ENCODE peak calls at places on chromosomes 13 and 19, in six cellular contexts. R is breast epithelium, J is neural progenitor cell, P is astrocyte, F is K562, S is SK-N-SH. W is an unnamed sample.

GRCh38 chr13:75647126-75647784 is 11.1 kb downstream of the LMO7 start:
- DNase-seq in F (no peak), R (no peak), J (no peak), P (peak), S (no peak), W (no peak)

GRCh38 chr13:75432045-75432444 is 49.9 kb downstream of the TBC1D4 start:
- DNase-seq in S (no peak), F (no peak), R (no peak), J (no peak), P (no peak), W (no peak)

GRCh38 chr13:45587897-45588296 is 27.6 kb downstream of the ERICH6B start:
- DNase-seq in R (no peak), F (no peak), S (no peak), J (no peak), P (no peak), W (no peak)

GRCh38 chr19:35938282-35939224 is 2.4 kb downstream of the LRFN3 start:
- DNase-seq in S (no peak), F (no peak), J (no peak), R (no peak), P (no peak), W (no peak)

GRCh38 chr13:71368301-71368700 is 498.7 kb downstream of the DACH1 start:
- DNase-seq in R (no peak), P (no peak), F (no peak), S (peak), J (no peak), W (no peak)

GRCh38 chr19:33290956-33291622 is 11.2 kb downstream of the CEBPA start:
- DNase-seq in J (no peak), S (no peak), R (no peak), F (no peak), P (no peak), W (no peak)

GRCh38 chr19:5936308-5936980 is 22.4 kb downstream of the CAPS start:
- DNase-seq in R (no peak), S (no peak), F (no peak), J (no peak), P (no peak), W (no peak)

GRCh38 chr13:31946091-31946770 is 85.3 kb upstream of the FRY start:
- DNase-seq in F (no peak), R (no peak), J (no peak), P (peak), S (no peak), W (no peak)

GRCh38 chr13:52085416-52085815 is 43.5 kb downstream of the NEK5 start:
- DNase-seq in F (no peak), P (peak), J (no peak), S (no peak), R (no peak), W (no peak)

GRCh38 chr19:17721821-17722220 is 2.5 kb downstream of the MAP1S start:
- DNase-seq in J (no peak), P (no peak), F (no peak), S (no peak), R (no peak), W (no peak)

GRCh38 chr13:110648848-110649421 is 33.6 kb downstream of the NAXD start:
- DNase-seq in S (no peak), R (no peak), F (no peak), J (peak), P (no peak), W (peak)

GRCh38 chr19:32227561-32228165 is 117.7 kb upstream of the ZNF507 start:
- DNase-seq in P (no peak), S (no peak), F (no peak), J (no peak), R (no peak), W (no peak)

GRCh38 chr19:52297601-52298358 is 811 bp downstream of the ZNF480 start:
- DNase-seq in S (peak), F (no peak), R (no peak), J (peak), P (no peak), W (peak)
- H3K4me3 ChIP-seq in S (peak), F (peak), R (peak), J (peak), P (peak), W (peak)

DNA sequence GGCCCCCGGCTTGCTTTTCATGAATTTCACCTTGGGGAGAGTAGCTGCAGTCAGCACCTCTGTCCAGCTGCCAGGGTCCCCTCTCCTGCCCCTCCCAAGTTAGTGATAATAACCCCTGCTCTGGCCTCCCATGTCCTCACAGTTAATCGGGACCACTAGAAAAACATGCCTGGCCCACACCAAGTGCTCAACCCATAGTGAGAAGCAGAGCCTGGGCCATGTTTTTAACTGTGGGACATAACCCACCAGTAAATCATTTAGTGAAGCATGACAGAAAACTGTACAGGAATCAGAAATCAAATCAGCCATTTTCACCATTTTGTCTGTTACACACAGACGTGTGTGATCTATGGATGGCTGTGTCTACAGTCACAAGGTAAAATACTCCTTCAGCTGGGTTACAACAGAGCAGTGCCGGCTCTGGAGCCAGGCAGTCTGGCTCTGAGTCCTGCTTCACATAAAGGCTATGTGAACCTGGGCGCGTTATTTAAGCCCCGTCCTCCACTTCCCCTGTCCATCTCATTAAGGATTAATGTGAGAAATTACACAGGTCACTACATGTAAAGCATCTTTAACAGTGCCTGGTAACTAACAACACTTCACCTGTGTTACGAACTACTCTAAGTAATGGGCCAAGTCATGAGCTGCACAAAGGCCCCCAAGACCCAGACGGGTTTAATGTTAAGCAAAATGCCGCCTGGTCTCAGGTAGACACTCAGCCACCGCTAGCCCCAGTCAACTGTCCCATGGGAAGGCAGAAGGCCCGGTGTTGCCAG is 7.6 kb upstream of the ECH1 start:
- DNase-seq in R (no peak), J (no peak), P (no peak), F (no peak), S (no peak), W (no peak)
- H3K27ac ChIP-seq in R (peak), J (peak), P (no peak), F (no peak), S (peak), W (no peak)

GRCh38 chr19:45884682-45885555 is 1.0 kb downstream of the IRF2BP1 start:
- DNase-seq in R (no peak), J (peak), S (peak), P (no peak), F (peak), W (peak)

GRCh38 chr19:45881909-45882528 is 3.9 kb downstream of the IRF2BP1 start:
- DNase-seq in R (no peak), S (peak), J (no peak), P (no peak), F (peak), W (no peak)

GRCh38 chr19:45882652-45883585 is 3.0 kb downstream of the IRF2BP1 start:
- DNase-seq in J (peak), F (peak), S (peak), R (peak), P (peak), W (peak)

GRCh38 chr19:45883881-45884681 is 1.9 kb downstream of the IRF2BP1 start:
- DNase-seq in J (no peak), P (no peak), S (peak), R (no peak), F (no peak), W (no peak)

GRCh38 chr19:45883586-45883880 is 2.4 kb downstream of the IRF2BP1 start:
- DNase-seq in S (no peak), F (no peak), P (no peak), J (no peak), R (no peak), W (no peak)
- H3K4me3 ChIP-seq in S (peak), F (no peak), P (no peak), J (no peak), R (peak), W (no peak)

GRCh38 chr13:77521194-77521593 is 14.3 kb upstream of the SCEL start:
- DNase-seq in J (no peak), R (no peak), F (no peak), S (no peak), P (peak), W (no peak)
- H3K27ac ChIP-seq in J (no peak), R (no peak), F (no peak), S (peak), P (no peak), W (no peak)

GRCh38 chr19:51002542-51003311 is 1.3 kb upstream of the KLK8 start:
- DNase-seq in R (no peak), F (peak), J (peak), P (no peak), S (peak), W (no peak)
- H3K4me3 ChIP-seq in R (peak), F (peak), J (no peak), P (no peak), S (no peak), W (no peak)

GRCh38 chr13:23432589-23432988 is 913 bp downstream of the SACS start:
- DNase-seq in J (peak), F (no peak), S (no peak), P (no peak), R (no peak), W (no peak)
- H3K27ac ChIP-seq in J (peak), F (no peak), S (peak), P (peak), R (no peak), W (peak)

GRCh38 chr13:40204246-40204645 is 462.2 kb downstream of the FOXO1 start:
- DNase-seq in P (no peak), F (no peak), J (no peak), R (no peak), S (no peak), W (no peak)
- H3K4me3 ChIP-seq in P (no peak), F (no peak), J (no peak), R (no peak), S (no peak), W (no peak)

DNA sequence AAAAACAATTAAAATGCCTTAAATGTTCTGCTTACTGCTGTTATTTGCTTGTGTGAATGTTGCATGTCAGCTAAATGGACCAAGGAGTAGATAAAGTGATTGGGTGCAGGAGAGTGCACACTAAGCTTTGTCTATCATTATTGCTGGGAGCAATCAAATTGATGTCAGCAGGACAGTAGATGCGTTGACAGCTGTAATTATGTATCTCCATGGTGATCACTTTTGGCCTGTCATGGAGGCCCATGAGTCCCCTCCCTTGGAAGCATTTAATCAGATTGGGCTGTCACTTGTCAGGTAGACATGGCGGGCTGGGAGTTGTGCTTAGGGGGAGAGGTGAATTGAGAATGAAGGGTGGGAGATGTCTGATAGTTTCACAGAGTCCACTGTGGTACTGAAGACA is 215.3 kb downstream of the PCCA start:
- DNase-seq in P (no peak), F (no peak), J (no peak), R (no peak), S (no peak), W (no peak)
- H3K27ac ChIP-seq in P (no peak), F (no peak), J (no peak), R (no peak), S (no peak), W (no peak)

GRCh38 chr19:2268480-2268830 is 12.2 kb upstream of the JSRP1 start:
- DNase-seq in S (no peak), J (no peak), F (no peak), R (no peak), P (no peak), W (no peak)
- H3K4me3 ChIP-seq in S (peak), J (peak), F (peak), R (peak), P (no peak), W (peak)